ENCODE peak calls at places on chromosomes 5 and 9, in nine cellular contexts. J is NCI-H774; O is AG04450; Q is CD4-positive, CD25-positive, alpha-beta regulatory T cell; P is amygdala; E is IMR-90; I is Caki2; W is MG63; R is WTC11. N is an unnamed sample.

GRCh38 chr5:16568875-16569580 is 47.8 kb downstream of the RETREG1 start:
- DNase-seq in J (peak), O (no peak), Q (no peak), P (peak), E (no peak), I (no peak), W (peak), R (no peak), N (peak)

GRCh38 chr9:120857902-120858301 is 15.2 kb upstream of the PSMD5 start:
- DNase-seq in J (no peak), O (no peak), Q (no peak), P (no peak), E (no peak), I (no peak), W (no peak), R (no peak), N (no peak)

GRCh38 chr9:2127486-2127885 is 112.3 kb downstream of the SMARCA2 start:
- DNase-seq in J (no peak), O (peak), Q (no peak), P (no peak), E (peak), I (peak), W (no peak), R (no peak), N (no peak)

GRCh38 chr9:99855467-99856176 is 33.9 kb downstream of the NR4A3 start:
- DNase-seq in J (no peak), O (no peak), Q (no peak), P (no peak), E (no peak), I (no peak), W (no peak), R (no peak), N (no peak)

GRCh38 chr9:104073770-104074133 is 20.4 kb upstream of the SMC2 start:
- DNase-seq in J (no peak), O (no peak), Q (no peak), P (no peak), E (no peak), I (no peak), W (peak), R (no peak), N (no peak)

GRCh38 chr9:125428060-125428481 is 166.4 kb downstream of the GAPVD1 start:
- DNase-seq in J (no peak), O (no peak), Q (no peak), P (no peak), E (no peak), I (no peak), W (no peak), R (peak), N (no peak)

GRCh38 chr9:111944467-111944866 is 47.9 kb downstream of the UGCG start:
- DNase-seq in J (no peak), O (no peak), Q (no peak), P (no peak), E (peak), I (no peak), W (no peak), R (no peak), N (no peak)

GRCh38 chr9:22682536-22683392 is 236.1 kb downstream of the DMRTA1 start:
- DNase-seq in J (peak), O (peak), Q (no peak), P (no peak), E (peak), I (peak), W (no peak), R (no peak), N (no peak)

GRCh38 chr5:35857606-35858205 is 1.0 kb downstream of the IL7R start:
- DNase-seq in J (no peak), O (peak), Q (peak), P (no peak), E (peak), I (peak), W (no peak), R (no peak), N (no peak)

GRCh38 chr9:73269430-73270101 is 117.9 kb downstream of the ANXA1 start:
- DNase-seq in J (no peak), O (no peak), Q (no peak), P (no peak), E (peak), I (peak), W (no peak), R (no peak), N (no peak)

GRCh38 chr9:113154471-113154870 is 3.7 kb downstream of the SLC31A2 start:
- DNase-seq in J (no peak), O (no peak), Q (no peak), P (no peak), E (peak), I (no peak), W (no peak), R (no peak), N (no peak)

GRCh38 chr5:119402555-119402954 is 46.7 kb downstream of the TNFAIP8 start:
- DNase-seq in J (no peak), O (no peak), Q (no peak), P (no peak), E (no peak), I (no peak), W (no peak), R (no peak), N (no peak)

GRCh38 chr9:126524353-126525077 is 89.2 kb upstream of the LMX1B start:
- DNase-seq in J (no peak), O (no peak), Q (no peak), P (no peak), E (no peak), I (no peak), W (no peak), R (no peak), N (no peak)

GRCh38 chr9:37911271-37911681 is 7.3 kb upstream of the SLC25A51 start:
- DNase-seq in J (no peak), O (no peak), Q (no peak), P (no peak), E (peak), I (no peak), W (no peak), R (no peak), N (no peak)

GRCh38 chr9:111949919-111950318 is 53.3 kb downstream of the UGCG start:
- DNase-seq in J (no peak), O (no peak), Q (no peak), P (no peak), E (peak), I (no peak), W (peak), R (no peak), N (no peak)

N was measured in NCI-H1417.